ENCODE peak calls at places on chromosomes 5 and 9, in ten cellular contexts. K is GM23338; N is tibial nerve; J is GM23248; V is K562; C is effector memory CD4-positive, alpha-beta T cell; S is cardiac muscle cell; A is aorta; T is stomach; I is hepatocyte. P is an unnamed sample. For H3K4me1, the result is how much of the 10 kb centered on the place peaks cover.

GRCh38 chr9:135340726-135341475 is 138.7 kb upstream of the PPP1R26 start:
- DNase-seq in J (no peak), V (no peak), A (peak), S (no peak), C (no peak), N (no peak), I (no peak), T (no peak), K (no peak), P (no peak)

GRCh38 chr5:961711-962240 is 46.8 kb upstream of the NKD2 start:
- DNase-seq in J (no peak), S (no peak), C (no peak), I (no peak), K (no peak), N (no peak), V (no peak), T (no peak), A (peak), P (peak)

GRCh38 chr9:135282001-135282731 is 194.7 kb downstream of the OLFM1 start:
- DNase-seq in T (peak), I (peak), V (no peak), C (no peak), N (peak), A (no peak), K (no peak), J (peak), S (peak), P (no peak)

GRCh38 chr5:125798311-125798710 is 624.9 kb upstream of the GRAMD2B start:
- DNase-seq in J (peak), T (no peak), A (no peak), C (no peak), S (peak), V (no peak), N (no peak), I (peak), K (peak), P (no peak)

GRCh38 chr5:5588386-5588785 is 165.9 kb downstream of the ICE1 start:
- DNase-seq in C (no peak), S (no peak), T (no peak), A (no peak), I (no peak), J (no peak), V (no peak), K (no peak), N (no peak), P (no peak)

GRCh38 chr9:37324691-37325490 is 97.6 kb upstream of the GRHPR start:
- DNase-seq in N (no peak), A (no peak), K (peak), T (no peak), I (no peak), V (no peak), S (no peak), C (no peak), J (no peak), P (no peak)

GRCh38 chr5:67648201-67648671 is 451.6 kb upstream of the CD180 start:
- DNase-seq in K (no peak), I (peak), C (no peak), N (peak), S (peak), T (peak), J (peak), A (peak), V (no peak), P (no peak)

GRCh38 chr9:124066783-124067563 is 55.4 kb downstream of the LHX2 start:
- DNase-seq in K (no peak), J (no peak), I (no peak), A (no peak), T (no peak), N (no peak), V (no peak), C (no peak), S (no peak), P (no peak)

GRCh38 chr5:74542477-74542876 is 98.1 kb downstream of the ENC1 start:
- DNase-seq in C (no peak), I (no peak), V (no peak), T (no peak), J (peak), N (no peak), K (no peak), A (no peak), S (peak), P (no peak)

GRCh38 chr5:32504923-32505596 is 60.5 kb upstream of the ZFR start:
- DNase-seq in T (no peak), I (peak), A (peak), S (peak), N (peak), K (peak), J (peak), V (peak), C (no peak), P (peak)

GRCh38 chr5:33283243-33283642 is 157.5 kb upstream of the TARS1 start:
- DNase-seq in S (no peak), V (no peak), J (no peak), N (no peak), A (no peak), T (no peak), C (no peak), I (no peak), K (no peak), P (no peak)

GRCh38 chr5:172216345-172216744 is 22.4 kb downstream of the EFCAB9 start:
- DNase-seq in N (no peak), A (no peak), J (no peak), V (no peak), T (no peak), K (no peak), I (no peak), S (no peak), C (no peak), P (no peak)

GRCh38 chr5:8333977-8334376 is 465.0 kb downstream of the MTRR start:
- DNase-seq in I (no peak), N (no peak), V (no peak), C (no peak), A (no peak), T (no peak), K (no peak), J (no peak), S (peak), P (no peak)

GRCh38 chr5:123699571-123699970 is 187.6 kb downstream of the CSNK1G3 start:
- DNase-seq in T (no peak), S (peak), I (no peak), V (no peak), N (no peak), A (no peak), J (peak), K (no peak), C (no peak), P (no peak)

GRCh38 chr5:153959134-153959957 is 79.4 kb downstream of the FAM114A2 start:
- DNase-seq in I (no peak), C (no peak), S (peak), K (peak), T (no peak), J (peak), A (no peak), N (no peak), V (no peak), P (no peak)

GRCh38 chr5:122965111-122965510 is 71.4 kb downstream of the PPIC start:
- DNase-seq in C (no peak), V (no peak), T (no peak), S (no peak), N (no peak), J (no peak), K (no peak), A (no peak), I (no peak), P (no peak)

GRCh38 chr5:123754167-123754840 is 242.3 kb downstream of the CSNK1G3 start:
- DNase-seq in N (no peak), C (no peak), K (no peak), J (peak), A (no peak), V (no peak), I (no peak), S (peak), T (no peak), P (peak)

GRCh38 chr9:70049236-70049635 is 5.6 kb downstream of the MAMDC2 start:
- DNase-seq in K (no peak), T (peak), C (no peak), N (peak), V (no peak), J (peak), A (peak), I (peak), S (peak), P (no peak)

GRCh38 chr5:134844252-134844651 is 1.5 kb upstream of the C5orf24 start:
- DNase-seq in I (no peak), V (no peak), K (no peak), A (no peak), S (no peak), T (no peak), C (no peak), J (no peak), N (no peak), P (no peak)

GRCh38 chr5:72160299-72160698 is 53.0 kb downstream of the MAP1B start:
- DNase-seq in C (no peak), I (no peak), J (peak), N (no peak), S (peak), A (no peak), V (no peak), K (no peak), T (no peak), P (peak)

GRCh38 chr9:100379862-100380261 is 27.1 kb upstream of the TEX10 start:
- DNase-seq in T (no peak), K (no peak), S (peak), J (peak), N (no peak), C (no peak), I (peak), A (no peak), V (no peak), P (no peak)

GRCh38 chr5:158619083-158619788 is 480.5 kb downstream of the EBF1 start:
- DNase-seq in N (no peak), T (no peak), S (no peak), A (no peak), K (no peak), V (no peak), C (no peak), J (no peak), I (peak), P (peak)

GRCh38 chr9:33051149-33051548 is 25.3 kb downstream of the SMU1 start:
- DNase-seq in J (no peak), N (no peak), A (no peak), T (no peak), S (no peak), K (no peak), I (no peak), V (no peak), C (no peak), P (no peak)

GRCh38 chr5:57690724-57691123 is 208.1 kb upstream of the ACTBL2 start:
- DNase-seq in N (no peak), A (no peak), J (no peak), T (no peak), C (no peak), I (no peak), V (no peak), S (no peak), K (no peak), P (no peak)

DNA sequence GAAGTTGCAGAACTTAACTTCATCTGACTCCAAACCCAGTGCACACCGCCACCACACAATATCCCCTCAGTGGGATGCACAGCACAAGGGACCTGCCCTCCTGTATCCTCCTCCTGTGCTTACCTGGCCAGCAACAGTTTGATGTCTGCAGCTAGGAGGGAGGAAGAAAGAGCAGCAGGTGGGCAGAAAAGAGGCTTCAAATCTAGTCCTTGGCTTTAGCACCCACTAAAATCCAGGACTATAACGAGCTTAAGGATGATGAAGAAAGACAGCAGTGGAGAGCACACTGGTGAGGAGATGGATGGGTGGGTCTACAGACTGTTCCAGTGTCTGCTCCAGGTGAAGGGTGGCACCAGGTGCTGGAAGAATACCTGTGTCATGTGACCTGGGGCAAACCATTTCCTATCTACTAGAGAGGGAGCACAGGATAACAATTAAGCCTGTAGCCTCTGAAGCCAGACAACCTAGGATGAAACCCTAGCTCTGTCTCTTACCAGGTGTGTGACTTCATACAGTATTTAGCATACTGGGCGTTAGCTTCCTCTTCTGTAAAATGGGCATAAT is 100.0 kb downstream of the SH3TC2 start:
- DNase-seq in J (no peak), C (no peak), S (no peak), T (no peak), K (no peak), I (no peak), V (no peak), N (no peak), A (no peak), P (no peak)
- H3K4me1 ChIP-seq in J (under half), C (under half), S (under half), T (under half), K (under half), I (under half), V (under half), N (under half), A (under half), P (under half)

GRCh38 chr5:168480601-168481000 is 5.7 kb upstream of the RARS1 start:
- DNase-seq in C (no peak), V (no peak), N (no peak), K (no peak), A (no peak), J (no peak), I (no peak), S (no peak), T (no peak), P (no peak)

GRCh38 chr5:168479166-168479565 is 7.1 kb upstream of the RARS1 start:
- DNase-seq in N (no peak), K (no peak), V (no peak), C (no peak), S (no peak), J (no peak), I (no peak), A (no peak), T (no peak), P (peak)

GRCh38 chr5:168472329-168472728 is 13.9 kb upstream of the RARS1 start:
- DNase-seq in T (no peak), A (no peak), I (peak), V (no peak), S (peak), C (no peak), J (peak), N (no peak), K (peak), P (peak)

GRCh38 chr5:168481330-168481788 is 4.9 kb upstream of the RARS1 start:
- DNase-seq in C (no peak), T (no peak), I (no peak), A (no peak), V (no peak), N (no peak), K (peak), S (no peak), J (no peak), P (no peak)

DNA sequence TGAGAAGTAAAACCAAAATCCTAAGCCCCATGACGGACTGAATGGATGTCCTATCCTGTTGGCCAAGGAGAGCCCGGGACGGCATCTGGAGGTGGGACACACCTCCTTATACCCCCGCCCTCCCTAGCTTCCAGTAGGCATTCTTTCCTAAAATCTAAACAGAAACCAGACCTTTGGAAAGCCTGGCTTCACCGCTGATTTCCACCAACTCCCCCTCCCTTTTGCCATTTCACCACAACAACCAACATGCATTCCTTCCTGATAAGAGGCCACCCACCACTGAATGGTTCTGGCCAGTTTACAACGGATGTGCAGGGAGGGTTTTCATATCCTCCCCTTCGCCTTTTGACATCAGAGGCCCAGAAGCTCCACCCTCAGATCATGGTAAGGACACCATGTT is 9.2 kb upstream of the RARS1 start:
- DNase-seq in T (no peak), C (no peak), K (peak), I (no peak), N (no peak), J (peak), V (no peak), A (no peak), S (peak), P (peak)
- H3K27ac ChIP-seq in T (no peak), C (no peak), K (no peak), I (no peak), N (no peak), J (no peak), V (no peak), A (no peak), S (no peak), P (peak)

GRCh38 chr9:113514061-113514460 is 50.5 kb downstream of the RGS3 start:
- DNase-seq in C (no peak), S (no peak), A (no peak), T (no peak), J (no peak), K (no peak), V (no peak), I (no peak), N (no peak), P (no peak)

GRCh38 chr9:113513541-113513940 is 50.0 kb downstream of the RGS3 start:
- DNase-seq in V (no peak), K (no peak), I (no peak), N (no peak), J (no peak), T (no peak), A (no peak), S (no peak), C (no peak), P (no peak)

GRCh38 chr9:113511047-113511521 is 47.6 kb downstream of the RGS3 start:
- DNase-seq in J (no peak), I (no peak), A (peak), T (peak), V (no peak), S (no peak), N (no peak), K (no peak), C (no peak), P (no peak)

GRCh38 chr9:113513111-113513510 is 49.6 kb downstream of the RGS3 start:
- DNase-seq in N (no peak), V (no peak), S (no peak), C (no peak), I (no peak), T (no peak), K (no peak), A (no peak), J (no peak), P (no peak)

DNA sequence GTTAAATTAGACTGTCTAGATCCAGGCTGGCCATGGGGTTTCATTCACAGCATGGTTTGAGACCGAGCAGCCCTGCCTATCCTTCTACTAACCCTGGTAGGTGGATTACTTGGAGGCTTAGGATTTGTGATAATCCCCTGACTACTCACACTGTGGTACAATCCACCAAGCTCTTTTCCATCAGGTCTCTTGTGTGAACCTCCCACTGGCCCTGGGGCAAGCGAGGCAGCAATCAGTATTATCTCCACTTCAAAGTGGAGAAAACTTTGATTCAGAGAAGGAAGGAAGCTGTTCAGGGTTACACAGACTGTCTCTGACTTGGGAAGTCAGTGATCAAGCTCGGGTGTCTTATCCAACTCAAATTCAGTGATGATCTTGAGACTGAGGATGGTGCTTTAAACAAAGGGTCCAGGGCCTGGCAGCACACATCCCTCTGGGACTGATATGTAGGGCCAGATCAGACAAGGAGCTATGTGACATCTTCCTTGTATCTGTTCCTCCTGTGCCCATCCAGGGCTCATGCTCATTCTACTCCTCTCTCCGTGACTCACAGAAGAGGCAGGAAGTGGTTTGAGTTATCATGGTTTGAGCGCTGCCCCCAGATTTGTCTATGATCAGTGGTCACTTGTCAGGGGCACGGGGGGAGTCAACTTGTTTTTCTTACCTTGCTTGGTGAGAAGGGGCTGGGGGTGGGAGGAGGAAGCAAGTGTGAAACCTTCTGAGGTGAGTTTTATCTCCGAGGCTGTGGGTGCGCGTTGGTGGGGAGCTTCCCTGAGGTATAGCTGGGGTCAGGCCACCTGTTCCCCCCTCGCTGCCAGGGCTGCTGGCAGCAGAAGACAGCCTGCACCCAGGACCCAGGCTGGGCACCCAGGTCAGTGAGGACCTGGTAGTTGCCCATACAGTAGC is 48.6 kb downstream of the RGS3 start:
- DNase-seq in V (no peak), J (peak), T (no peak), I (no peak), S (peak), C (peak), K (no peak), N (no peak), A (no peak), P (peak)
- H3K4me3 ChIP-seq in V (no peak), J (no peak), T (no peak), I (no peak), S (no peak), C (peak), K (no peak), N (no peak), A (no peak), P (no peak)

DNA sequence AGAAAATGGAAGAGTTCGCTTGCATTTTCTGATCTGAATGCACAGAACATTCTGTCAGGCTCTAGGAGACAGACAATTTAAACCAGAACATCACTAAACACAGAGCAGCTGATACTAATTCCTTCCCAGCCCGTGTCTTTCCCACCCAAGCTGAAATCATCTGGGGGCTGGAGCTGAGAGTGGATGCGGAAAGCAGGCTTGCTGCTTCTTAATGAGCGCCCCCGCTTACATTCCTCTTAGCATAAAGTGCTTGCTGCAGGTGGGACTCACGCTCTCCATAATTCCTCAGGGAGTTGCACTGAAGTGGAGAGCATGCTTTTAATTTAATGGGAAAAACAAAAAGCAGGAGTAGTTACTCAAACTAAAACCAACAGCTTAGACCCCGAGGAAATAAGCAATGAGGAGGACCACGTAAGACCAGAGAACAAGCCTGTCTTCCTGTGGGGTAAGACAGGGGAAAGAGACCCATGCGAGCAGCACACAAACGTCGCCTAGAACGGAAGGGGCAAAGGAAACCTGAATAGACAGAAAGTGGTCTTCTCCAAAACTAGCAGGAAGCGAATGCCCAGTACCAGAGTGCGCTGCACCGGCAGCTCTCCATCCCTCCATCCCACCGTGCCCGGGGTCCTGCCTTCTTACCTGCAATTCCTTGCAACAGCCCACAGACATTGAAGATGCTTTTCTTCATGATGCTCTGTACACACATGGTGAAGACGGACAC is 139.3 kb downstream of the LHFPL2 start:
- DNase-seq in S (no peak), J (no peak), V (no peak), T (no peak), C (no peak), K (no peak), N (no peak), I (no peak), A (no peak), P (no peak)
- H3K4me1 ChIP-seq in S (half or more), J (half or more), V (under half), T (under half), C (under half), K (under half), N (half or more), I (half or more), A (under half), P (under half)

GRCh38 chr5:139461698-139462097 is 845 bp downstream of the ECSCR start:
- DNase-seq in I (no peak), S (peak), A (no peak), V (no peak), K (no peak), T (no peak), N (no peak), C (no peak), J (peak), P (no peak)

GRCh38 chr5:139461176-139461575 is 1.4 kb downstream of the ECSCR start:
- DNase-seq in J (no peak), I (no peak), V (no peak), C (no peak), A (no peak), S (no peak), N (no peak), T (no peak), K (no peak), P (no peak)

GRCh38 chr5:139460457-139460856 is 2.1 kb downstream of the ECSCR start:
- DNase-seq in C (no peak), V (no peak), T (no peak), I (no peak), J (no peak), S (no peak), A (no peak), K (no peak), N (no peak), P (no peak)

GRCh38 chr5:139459451-139459934 is 3.0 kb downstream of the ECSCR start:
- DNase-seq in S (no peak), T (peak), N (no peak), V (no peak), I (no peak), A (no peak), C (no peak), J (no peak), K (no peak), P (no peak)

GRCh38 chr5:139462582-139463276 is at the start of gene ECSCR:
- DNase-seq in V (no peak), I (no peak), S (peak), C (no peak), T (no peak), K (peak), A (no peak), J (no peak), N (no peak), P (no peak)
- H3K27ac ChIP-seq in V (no peak), I (no peak), S (no peak), C (no peak), T (peak), K (peak), A (no peak), J (peak), N (peak), P (peak)